ENCODE peak calls at places on chromosomes 4 and X, in eight cellular contexts. I is uterus, J is IMR-90, U is GM12891, M is suprapubic skin, Y is tibial nerve, F is lower leg skin, E is HCT116. X is an unnamed sample.

GRCh38 chr4:4610672-4611071 is 68.8 kb upstream of the STX18 start:
- DNase-seq in J (no peak), M (no peak), E (no peak), U (no peak), Y (no peak), F (no peak), I (no peak), X (no peak)

GRCh38 chrX:83819304-83819703 is 41.6 kb upstream of the CYLC1 start:
- DNase-seq in F (no peak), E (no peak), Y (no peak), M (no peak), U (no peak), I (no peak), J (no peak), X (no peak)

GRCh38 chrX:104913348-104913747 is 307.1 kb downstream of the TEX13A start:
- DNase-seq in I (no peak), J (no peak), F (no peak), E (no peak), Y (no peak), M (no peak), U (no peak), X (no peak)

GRCh38 chr4:30370105-30370504 is 350.1 kb upstream of the PCDH7 start:
- DNase-seq in E (no peak), F (no peak), U (no peak), J (no peak), M (no peak), Y (no peak), I (no peak), X (no peak)

GRCh38 chr4:149973181-149973580 is 105.1 kb upstream of the DCLK2 start:
- DNase-seq in U (no peak), J (no peak), F (no peak), E (no peak), M (no peak), Y (no peak), I (no peak), X (no peak)

GRCh38 chr4:78610546-78611214 is 59.1 kb downstream of the ANXA3 start:
- DNase-seq in F (no peak), J (peak; percentile 41), U (no peak), Y (no peak), I (no peak), M (no peak), E (no peak), X (peak; percentile 40)

GRCh38 chr4:31613946-31614623 is 893.9 kb downstream of the PCDH7 start:
- DNase-seq in I (no peak), F (no peak), J (no peak), M (no peak), U (no peak), E (no peak), Y (no peak), X (no peak)

GRCh38 chr4:10164877-10165283 is 48.3 kb upstream of the WDR1 start:
- DNase-seq in Y (peak; percentile 38), J (peak; percentile 42), F (no peak), M (no peak), E (peak; percentile 44), U (no peak), I (peak; percentile 24), X (peak; percentile 58)

GRCh38 chr4:24680746-24681145 is 96.4 kb upstream of the DHX15 start:
- DNase-seq in Y (no peak), I (no peak), J (no peak), E (no peak), F (no peak), M (no peak), U (no peak), X (no peak)

GRCh38 chr4:79913581-79913980 is 159.4 kb downstream of the ANTXR2 start:
- DNase-seq in Y (no peak), I (no peak), M (no peak), E (no peak), F (no peak), U (no peak), J (peak; percentile 83), X (no peak)

GRCh38 chrX:150567645-150568319 is 639 bp upstream of the MTM1 start:
- DNase-seq in E (no peak), U (no peak), F (no peak), J (no peak), Y (no peak), I (no peak), M (no peak), X (no peak)

GRCh38 chrX:148942754-148943153 is 442.3 kb downstream of the AFF2 start:
- DNase-seq in J (no peak), I (no peak), M (no peak), U (no peak), E (no peak), Y (no peak), F (no peak), X (no peak)

GRCh38 chrX:151970661-151971060 is 3.8 kb downstream of the GABRE start:
- DNase-seq in J (peak; percentile 65), E (no peak), I (peak; percentile 69), M (peak; percentile 81), U (no peak), F (peak; percentile 39), Y (peak; percentile 67), X (no peak)

GRCh38 chr4:122764808-122765189 is 32.3 kb downstream of the BBS12 start:
- DNase-seq in U (no peak), E (no peak), I (no peak), F (no peak), M (no peak), Y (no peak), J (peak; percentile 92), X (peak; percentile 54)

DNA sequence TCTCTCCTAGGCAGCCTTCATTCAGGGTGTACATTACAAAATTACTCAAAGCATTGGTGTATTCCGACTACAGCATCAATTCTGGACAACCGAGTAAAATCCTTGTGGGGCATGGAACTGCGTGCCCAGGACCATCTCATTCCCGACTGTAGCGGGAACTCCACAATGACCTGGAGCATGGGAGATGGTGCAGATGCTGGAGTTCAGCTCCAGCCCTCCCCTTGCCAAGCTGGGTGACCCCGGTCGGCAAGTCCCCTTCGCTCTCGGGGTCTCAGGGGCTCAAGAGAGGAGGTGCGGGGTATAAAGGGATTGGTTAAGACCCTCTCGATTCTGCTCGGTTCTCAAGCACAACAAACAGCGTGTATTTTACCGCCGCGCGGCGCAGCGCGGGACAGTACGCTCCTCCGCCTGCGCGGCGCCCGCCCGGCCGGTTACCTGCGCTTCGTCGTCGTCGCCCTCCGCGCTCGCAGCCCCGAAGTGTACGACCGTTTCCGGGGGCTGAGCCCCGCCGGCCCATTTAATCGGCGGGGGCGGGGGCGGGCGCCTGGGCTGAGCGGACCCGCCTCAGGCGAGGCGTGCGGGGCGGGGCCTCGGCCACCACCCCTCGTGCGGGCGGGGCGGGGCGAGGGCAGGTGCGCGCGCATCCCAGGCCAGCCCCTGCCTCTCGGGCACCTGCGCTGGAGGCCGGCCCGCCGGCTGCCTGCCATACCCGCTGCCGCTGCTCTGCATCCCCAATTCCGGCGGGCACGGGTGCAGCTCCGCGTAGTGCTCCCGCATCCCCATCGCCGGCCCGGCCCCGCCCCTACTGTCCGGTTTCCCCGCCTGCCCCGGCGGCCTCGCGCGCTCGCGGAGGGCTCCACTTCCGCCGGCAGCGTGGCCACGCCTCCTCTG is at the start of gene G6PD:
- DNase-seq in U (peak; percentile 79), I (no peak), F (no peak), M (no peak), J (peak; percentile 35), Y (peak; percentile 43), E (peak; percentile 6), X (peak; percentile 93)
- TF ChIP-seq POLR2A in U (peak; percentile 48), I (no peak), F (no peak), M (no peak), J (peak; percentile 65), Y (no peak), E (peak; percentile 40), X (peak; percentile 57)

GRCh38 chr4:183504064-183504929 is 561 bp upstream of the ING2 start:
- DNase-seq in F (peak; percentile 98), M (peak; percentile 99), E (peak; percentile 83), J (peak; percentile 96), U (peak; percentile 75), Y (peak; percentile 97), I (peak; percentile 99), X (peak; percentile 97)
- TF ChIP-seq POLR2A in F (no peak), M (peak; percentile 21), E (no peak), J (peak; percentile 74), U (peak; percentile 68), Y (peak; percentile 85), I (peak; percentile 75), X (peak; percentile 86)

DNA sequence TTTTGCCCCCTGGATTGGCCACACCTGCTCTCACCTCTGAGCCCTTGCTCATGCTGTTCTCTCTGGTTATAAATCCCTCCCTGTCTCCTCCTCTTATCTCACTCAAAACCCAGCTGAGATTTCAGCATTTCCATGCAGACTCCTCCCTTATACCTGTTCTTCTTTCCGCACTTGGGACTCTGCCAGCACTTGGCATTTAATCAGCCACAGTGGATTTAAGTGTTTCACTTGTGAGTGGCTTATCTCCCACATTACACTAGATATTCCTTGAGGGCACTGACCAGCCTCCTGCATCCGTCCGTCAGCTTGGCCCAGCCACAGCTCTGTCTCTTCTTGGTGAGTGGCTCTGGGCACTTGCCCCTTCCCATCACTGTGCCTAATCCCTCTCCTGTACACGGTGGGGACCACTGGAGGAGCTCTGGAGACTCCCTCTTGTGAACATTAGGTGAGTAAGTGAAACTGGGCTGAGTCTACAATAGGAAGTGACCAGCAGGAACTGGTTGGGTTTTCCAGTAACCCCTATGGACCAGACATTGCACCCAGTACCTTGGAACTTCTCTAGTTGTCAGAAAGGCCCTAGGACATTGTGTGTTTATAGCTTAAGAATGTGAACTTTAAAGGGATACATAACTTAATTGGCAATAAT is 19.9 kb downstream of the FGFBP1 start:
- DNase-seq in M (no peak), J (no peak), F (no peak), U (no peak), E (no peak), I (no peak), Y (no peak), X (no peak)
- TF ChIP-seq POLR2A in M (no peak), J (no peak), F (no peak), U (no peak), E (no peak), I (no peak), Y (no peak), X (no peak)

GRCh38 chrX:42496239-42496638 is 281.7 kb downstream of the PPP1R2C start:
- DNase-seq in Y (no peak), I (no peak), J (no peak), F (no peak), U (no peak), E (no peak), M (no peak), X (no peak)

GRCh38 chrX:42495139-42495538 is 282.8 kb downstream of the PPP1R2C start:
- DNase-seq in I (no peak), E (no peak), F (no peak), U (no peak), Y (no peak), J (no peak), M (no peak), X (no peak)

GRCh38 chrX:42505057-42505456 is 272.9 kb downstream of the PPP1R2C start:
- DNase-seq in E (no peak), F (no peak), J (no peak), U (no peak), I (no peak), Y (no peak), M (no peak), X (no peak)

GRCh38 chrX:42497356-42497755 is 280.6 kb downstream of the PPP1R2C start:
- DNase-seq in I (no peak), E (no peak), M (no peak), U (no peak), F (no peak), Y (no peak), J (no peak), X (no peak)

DNA sequence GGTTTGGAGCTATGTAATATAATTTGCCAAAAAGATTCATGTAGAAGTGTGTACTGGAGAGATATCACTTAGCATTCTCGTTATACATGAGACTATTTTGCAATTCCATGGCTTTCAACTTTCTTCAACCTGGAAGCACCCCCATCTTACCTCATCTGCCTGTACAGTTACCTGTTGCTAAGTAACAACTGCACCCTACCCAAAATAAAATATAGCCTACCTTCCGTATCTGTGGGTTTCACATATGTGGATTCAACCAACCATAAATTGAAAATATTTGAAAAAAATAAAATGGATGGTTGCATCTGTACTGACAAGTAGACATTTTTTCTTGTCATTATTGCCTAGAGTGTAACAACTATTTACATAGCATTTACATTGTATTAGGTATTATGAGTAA is 278.3 kb downstream of the PPP1R2C start:
- DNase-seq in J (no peak), M (no peak), U (no peak), Y (no peak), I (no peak), F (no peak), E (no peak), X (no peak)
- TF ChIP-seq POLR2A in J (no peak), M (no peak), U (no peak), Y (no peak), I (no peak), F (no peak), E (no peak), X (no peak)